ENCODE peak calls at places on chromosomes 2 and 18, in seven cellular contexts. One of them, this sample, is unnamed.
A peak's percentile ranks its signal among the peaks of the same experiment; 100 is the strongest.

GRCh38 chr18:79936641-79937040 is 14.8 kb downstream of the SLC66A2 start:
- DNase-seq in DMS 273 treated with DMSO at 0.1 percent for 48 hours: no peak
- DNase-seq in stimulated activated CD4-positive, alpha-beta T cell treated with anti-CD3 and anti-CD28 coated beads, Interleukin-12 subunit alpha, Interleukin-12 subunit beta, amount 100 ng/mL, for 48 hours: no peak
- DNase-seq in astrocyte of the spinal cord: no peak
- DNase-seq in WTC11: peak; percentile 6
- DNase-seq in IMR-90: no peak
- DNase-seq in LoVo: no peak
- DNase-seq in this sample: no peak

GRCh38 chr2:17313261-17313660 is 205.0 kb downstream of the RAD51AP2 start:
- DNase-seq in DMS 273 treated with DMSO at 0.1 percent for 48 hours: no peak
- DNase-seq in stimulated activated CD4-positive, alpha-beta T cell treated with anti-CD3 and anti-CD28 coated beads, Interleukin-12 subunit alpha, Interleukin-12 subunit beta, amount 100 ng/mL, for 48 hours: no peak
- DNase-seq in astrocyte of the spinal cord: no peak
- DNase-seq in WTC11: no peak
- DNase-seq in IMR-90: no peak
- DNase-seq in LoVo: no peak
- DNase-seq in this sample: no peak

GRCh38 chr18:6397931-6398566 is 16.7 kb downstream of the L3MBTL4 start:
- DNase-seq in DMS 273 treated with DMSO at 0.1 percent for 48 hours: no peak
- DNase-seq in stimulated activated CD4-positive, alpha-beta T cell treated with anti-CD3 and anti-CD28 coated beads, Interleukin-12 subunit alpha, Interleukin-12 subunit beta, amount 100 ng/mL, for 48 hours: no peak
- DNase-seq in astrocyte of the spinal cord: no peak
- DNase-seq in WTC11: no peak
- DNase-seq in IMR-90: no peak
- DNase-seq in LoVo: no peak
- DNase-seq in this sample: no peak

GRCh38 chr18:24868760-24869237 is 408.4 kb downstream of the HRH4 start:
- DNase-seq in DMS 273 treated with DMSO at 0.1 percent for 48 hours: no peak
- DNase-seq in stimulated activated CD4-positive, alpha-beta T cell treated with anti-CD3 and anti-CD28 coated beads, Interleukin-12 subunit alpha, Interleukin-12 subunit beta, amount 100 ng/mL, for 48 hours: no peak
- DNase-seq in astrocyte of the spinal cord: peak; percentile 14
- DNase-seq in WTC11: no peak
- DNase-seq in IMR-90: peak; percentile 85
- DNase-seq in LoVo: peak; percentile 85
- DNase-seq in this sample: no peak

GRCh38 chr2:189261431-189261841 is 81.9 kb upstream of the COL5A2 start:
- DNase-seq in DMS 273 treated with DMSO at 0.1 percent for 48 hours: no peak
- DNase-seq in stimulated activated CD4-positive, alpha-beta T cell treated with anti-CD3 and anti-CD28 coated beads, Interleukin-12 subunit alpha, Interleukin-12 subunit beta, amount 100 ng/mL, for 48 hours: no peak
- DNase-seq in astrocyte of the spinal cord: peak; percentile 84
- DNase-seq in WTC11: no peak
- DNase-seq in IMR-90: peak; percentile 93
- DNase-seq in LoVo: no peak
- DNase-seq in this sample: no peak

GRCh38 chr2:888211-888801 is 62.3 kb upstream of the SNTG2 start:
- DNase-seq in DMS 273 treated with DMSO at 0.1 percent for 48 hours: no peak
- DNase-seq in stimulated activated CD4-positive, alpha-beta T cell treated with anti-CD3 and anti-CD28 coated beads, Interleukin-12 subunit alpha, Interleukin-12 subunit beta, amount 100 ng/mL, for 48 hours: no peak
- DNase-seq in astrocyte of the spinal cord: no peak
- DNase-seq in WTC11: no peak
- DNase-seq in IMR-90: no peak
- DNase-seq in LoVo: no peak
- DNase-seq in this sample: no peak

GRCh38 chr2:165648826-165649225 is 145.2 kb downstream of the GALNT3 start:
- DNase-seq in DMS 273 treated with DMSO at 0.1 percent for 48 hours: no peak
- DNase-seq in stimulated activated CD4-positive, alpha-beta T cell treated with anti-CD3 and anti-CD28 coated beads, Interleukin-12 subunit alpha, Interleukin-12 subunit beta, amount 100 ng/mL, for 48 hours: no peak
- DNase-seq in astrocyte of the spinal cord: no peak
- DNase-seq in WTC11: no peak
- DNase-seq in IMR-90: no peak
- DNase-seq in LoVo: no peak
- DNase-seq in this sample: no peak

GRCh38 chr2:78999410-78999809 is 26.1 kb upstream of the REG3G start:
- DNase-seq in DMS 273 treated with DMSO at 0.1 percent for 48 hours: no peak
- DNase-seq in stimulated activated CD4-positive, alpha-beta T cell treated with anti-CD3 and anti-CD28 coated beads, Interleukin-12 subunit alpha, Interleukin-12 subunit beta, amount 100 ng/mL, for 48 hours: no peak
- DNase-seq in astrocyte of the spinal cord: no peak
- DNase-seq in WTC11: no peak
- DNase-seq in IMR-90: no peak
- DNase-seq in LoVo: no peak
- DNase-seq in this sample: no peak

GRCh38 chr2:109435866-109436634 is 177.7 kb downstream of the SEPTIN10 start:
- DNase-seq in DMS 273 treated with DMSO at 0.1 percent for 48 hours: no peak
- DNase-seq in stimulated activated CD4-positive, alpha-beta T cell treated with anti-CD3 and anti-CD28 coated beads, Interleukin-12 subunit alpha, Interleukin-12 subunit beta, amount 100 ng/mL, for 48 hours: no peak
- DNase-seq in astrocyte of the spinal cord: peak; percentile 60
- DNase-seq in WTC11: no peak
- DNase-seq in IMR-90: peak; percentile 43
- DNase-seq in LoVo: no peak
- DNase-seq in this sample: no peak

GRCh38 chr18:25230658-25231326 is 121.2 kb downstream of the ZNF521 start:
- DNase-seq in DMS 273 treated with DMSO at 0.1 percent for 48 hours: no peak
- DNase-seq in stimulated activated CD4-positive, alpha-beta T cell treated with anti-CD3 and anti-CD28 coated beads, Interleukin-12 subunit alpha, Interleukin-12 subunit beta, amount 100 ng/mL, for 48 hours: no peak
- DNase-seq in astrocyte of the spinal cord: peak; percentile 88
- DNase-seq in WTC11: no peak
- DNase-seq in IMR-90: peak; percentile 90
- DNase-seq in LoVo: no peak
- DNase-seq in this sample: no peak